ENCODE peak calls at places on chromosomes 16 and 17, in nine cellular contexts. H is PC-3, A is stomach, K is A549, B is cardiac muscle cell, W is fibroblast of the aortic adventitia, F is left ventricle myocardium inferior, U is glutamatergic neuron, D is Peyer's patch. Q is an unnamed sample.

GRCh38 chr16:88839745-88840588 is 16.8 kb downstream of the GALNS start:
- DNase-seq in H (no peak), A (no peak), K (no peak), B (no peak), W (no peak), F (no peak), U (no peak), D (no peak), Q (no peak)

GRCh38 chr16:29820271-29820701 is at the start of gene MVP:
- DNase-seq in H (peak; percentile 59), A (peak; percentile 78), K (peak; percentile 56), B (no peak), W (peak; percentile 75), F (peak; percentile 67), U (peak; percentile 57), D (peak; percentile 85), Q (peak; percentile 55)

GRCh38 chr17:20184977-20185619 is 175.9 kb downstream of the SPECC1 start:
- DNase-seq in H (no peak), A (no peak), K (peak; percentile 29), B (no peak), W (no peak), F (no peak), U (no peak), D (no peak), Q (no peak)

GRCh38 chr17:67044016-67044772 is at the start of gene CACNG1:
- DNase-seq in H (no peak), A (no peak), K (no peak), B (no peak), W (no peak), F (no peak), U (no peak), D (no peak), Q (no peak)

GRCh38 chr16:71557954-71558582 is 18.8 kb downstream of the TAT start:
- DNase-seq in H (no peak), A (no peak), K (no peak), B (no peak), W (no peak), F (no peak), U (no peak), D (no peak), Q (no peak)

GRCh38 chr16:82655315-82655714 is 28.5 kb downstream of the CDH13 start:
- DNase-seq in H (no peak), A (peak; percentile 36), K (no peak), B (no peak), W (peak; percentile 83), F (no peak), U (no peak), D (no peak), Q (no peak)

GRCh38 chr16:31265329-31266245 is 5.8 kb downstream of the ITGAM start:
- DNase-seq in H (peak; percentile 46), A (peak; percentile 30), K (peak; percentile 85), B (no peak), W (peak; percentile 10), F (no peak), U (no peak), D (no peak), Q (peak; percentile 68)

GRCh38 chr16:4899474-4899846 is 37.5 kb downstream of the PPL start:
- DNase-seq in H (no peak), A (no peak), K (no peak), B (no peak), W (no peak), F (no peak), U (no peak), D (no peak), Q (no peak)

GRCh38 chr17:79630821-79631639 is 20.2 kb upstream of the RBFOX3 start:
- DNase-seq in H (no peak), A (peak; percentile 11), K (no peak), B (no peak), W (no peak), F (peak; percentile 0), U (no peak), D (peak; percentile 26), Q (peak; percentile 4)

GRCh38 chr17:81049973-81050551 is 15.1 kb downstream of the BAIAP2 start:
- DNase-seq in H (peak; percentile 93), A (peak; percentile 89), K (peak; percentile 41), B (no peak), W (no peak), F (peak; percentile 55), U (no peak), D (peak; percentile 68), Q (no peak)

GRCh38 chr16:67979955-67980678 is at the start of gene DPEP3:
- DNase-seq in H (no peak), A (no peak), K (no peak), B (no peak), W (no peak), F (no peak), U (peak; percentile 34), D (no peak), Q (no peak)
- TF ChIP-seq CTCF in H (no peak), A (no peak), K (no peak), B (peak; percentile 45), W (peak; percentile 30), F (no peak), U (peak; percentile 28), D (no peak), Q (no peak)

GRCh38 chr16:76976101-76976500 is 214.9 kb upstream of the MON1B start:
- DNase-seq in H (no peak), A (no peak), K (no peak), B (no peak), W (no peak), F (no peak), U (no peak), D (no peak), Q (no peak)

GRCh38 chr16:76970745-76971099 is 220.3 kb upstream of the MON1B start:
- DNase-seq in H (no peak), A (no peak), K (peak; percentile 20), B (no peak), W (no peak), F (no peak), U (no peak), D (no peak), Q (no peak)

GRCh38 chr16:76964464-76965154 is 226.4 kb upstream of the MON1B start:
- DNase-seq in H (peak; percentile 44), A (no peak), K (no peak), B (no peak), W (no peak), F (no peak), U (no peak), D (no peak), Q (no peak)

DNA sequence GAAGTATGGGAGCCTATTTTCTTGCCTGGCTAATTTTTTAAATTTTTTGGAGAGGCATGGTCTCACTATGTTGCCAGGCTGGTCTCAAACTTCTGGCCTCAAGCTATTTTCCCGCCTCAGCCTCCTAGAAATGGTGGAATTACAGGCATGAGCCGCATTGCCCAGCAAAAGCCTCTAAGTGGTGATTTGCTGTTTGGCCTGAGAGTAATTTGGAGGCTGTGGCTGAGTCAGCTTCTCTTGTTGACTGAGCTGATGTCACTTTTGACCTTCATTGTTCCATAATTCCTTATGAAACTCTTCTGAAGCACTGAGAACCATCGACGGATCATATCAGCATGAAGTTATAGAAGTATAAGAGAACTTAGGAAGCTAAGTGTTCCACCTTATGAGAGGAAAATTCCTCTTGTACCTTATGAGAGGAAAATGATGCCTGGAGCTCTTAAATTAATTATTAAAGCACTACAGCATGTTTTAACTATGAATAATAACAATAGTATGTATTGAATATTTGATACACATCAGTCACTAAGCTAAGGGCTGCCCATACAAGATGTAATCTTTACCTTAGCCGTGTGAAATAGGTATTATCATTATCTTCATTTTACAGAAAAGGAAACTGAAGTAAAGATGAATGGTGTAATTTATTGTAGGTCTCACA is 220.8 kb upstream of the MON1B start:
- DNase-seq in H (peak; percentile 65), A (no peak), K (peak; percentile 83), B (no peak), W (peak; percentile 50), F (no peak), U (no peak), D (no peak), Q (no peak)
- TF ChIP-seq CTCF in H (no peak), A (no peak), K (no peak), B (no peak), W (no peak), F (no peak), U (no peak), D (no peak), Q (no peak)

DNA sequence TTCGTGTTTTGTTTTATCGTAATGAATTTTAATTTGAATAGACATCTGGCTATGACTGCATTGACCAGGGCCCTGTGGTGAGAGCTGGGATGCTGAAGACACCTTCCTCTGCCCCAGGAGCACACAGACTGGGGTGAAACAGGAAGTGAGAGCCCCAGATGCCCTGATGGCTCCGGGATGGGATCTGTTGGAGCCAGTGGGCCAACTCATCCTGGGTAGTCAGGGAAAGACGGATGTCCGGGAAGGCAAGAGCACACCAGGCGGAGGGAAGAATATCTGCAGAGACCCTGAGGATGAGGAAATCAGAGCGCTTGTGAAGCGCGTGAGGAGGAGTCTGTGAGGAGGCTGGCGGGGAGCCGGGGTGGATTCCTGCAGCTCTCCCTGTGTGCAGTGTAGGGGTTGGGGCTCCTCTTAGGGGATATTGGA is 71.5 kb upstream of the LGALS9 start:
- DNase-seq in H (no peak), A (no peak), K (no peak), B (no peak), W (peak; percentile 84), F (no peak), U (no peak), D (no peak), Q (no peak)
- TF ChIP-seq CTCF in H (no peak), A (no peak), K (no peak), B (peak; percentile 64), W (peak; percentile 55), F (peak; percentile 28), U (no peak), D (no peak), Q (no peak)

GRCh38 chr16:22370038-22370541 is 4.3 kb downstream of the CDR2 start:
- DNase-seq in H (peak; percentile 40), A (no peak), K (no peak), B (no peak), W (peak; percentile 73), F (no peak), U (no peak), D (no peak), Q (no peak)
- TF ChIP-seq CTCF in H (no peak), A (no peak), K (no peak), B (no peak), W (no peak), F (no peak), U (no peak), D (no peak), Q (no peak)